ENCODE peak calls at places on chromosomes 5 and 9, in six cellular contexts. P, V, O, E, H and N are unnamed samples.

GRCh38 chr5:125750538-125751186 is 672.5 kb upstream of the GRAMD2B start:
- DNase-seq in O (no peak), H (no peak), P (no peak), E (no peak), V (no peak), N (no peak)

GRCh38 chr9:87285183-87285582 is 212.5 kb upstream of the DAPK1 start:
- DNase-seq in V (peak; percentile 81), P (no peak), E (no peak), H (no peak), O (no peak), N (no peak)

GRCh38 chr5:131466171-131466766 is 168.8 kb downstream of the RAPGEF6 start:
- DNase-seq in P (no peak), H (no peak), O (no peak), V (peak; percentile 33), E (no peak), N (no peak)

GRCh38 chr5:164597293-164597900 is 1092.0 kb downstream of the MAT2B start:
- DNase-seq in H (no peak), V (no peak), O (peak; percentile 18), E (no peak), P (no peak), N (peak; percentile 34)

GRCh38 chr9:28976684-28977083 is 1403.4 kb upstream of the C9orf72 start:
- DNase-seq in E (no peak), P (no peak), V (no peak), H (no peak), O (no peak), N (no peak)

GRCh38 chr9:134099123-134099761 is 31.4 kb upstream of the BRD3 start:
- DNase-seq in P (no peak), O (peak; percentile 26), V (peak; percentile 38), E (peak; percentile 9), H (peak; percentile 36), N (no peak)

GRCh38 chr5:145938699-145939531 is 2.5 kb downstream of the SH3RF2 start:
- DNase-seq in O (no peak), P (no peak), E (peak; percentile 57), V (no peak), H (no peak), N (no peak)

GRCh38 chr5:133323464-133323863 is 271.7 kb downstream of the HSPA4 start:
- DNase-seq in O (no peak), E (no peak), P (no peak), V (no peak), H (no peak), N (no peak)

GRCh38 chr5:11455505-11455904 is 448.7 kb downstream of the CTNND2 start:
- DNase-seq in O (no peak), E (no peak), V (no peak), H (no peak), P (no peak), N (no peak)

GRCh38 chr9:35842020-35842745 is 13.2 kb downstream of the TMEM8B start:
- DNase-seq in V (no peak), E (no peak), O (no peak), H (no peak), P (no peak), N (no peak)